ENCODE peak calls at places on chromosomes 7 and 10, in six cellular contexts. U is T-helper 17 cell; A is activated CD8-positive, alpha-beta memory T cell treated with anti-CD3 and anti-CD28 coated beads for 48 hours; G is colonic mucosa; D is NCI-H748 treated with DMSO at 0.1 percent for 48 hours; V is GM23338. R is an unnamed sample.
A peak's percentile ranks its signal among the peaks of the same experiment; 100 is the strongest.

GRCh38 chr10:71844084-71844483 is 7.0 kb downstream of the PSAP start:
- DNase-seq in U (no peak), A (no peak), G (no peak), D (no peak), V (no peak), R (no peak)

GRCh38 chr10:13758302-13758701 is 171.5 kb downstream of the PRPF18 start:
- DNase-seq in U (no peak), A (no peak), G (no peak), D (no peak), V (peak; percentile 44), R (no peak)

GRCh38 chr7:150514748-150515222 is at the start of gene GIMAP7:
- DNase-seq in U (peak; percentile 13), A (no peak), G (peak; percentile 46), D (no peak), V (no peak), R (no peak)

GRCh38 chr7:30656611-30657010 is 25.6 kb downstream of the CRHR2 start:
- DNase-seq in U (no peak), A (no peak), G (no peak), D (no peak), V (no peak), R (no peak)

GRCh38 chr7:157043745-157044144 is 33.3 kb upstream of the MNX1 start:
- DNase-seq in U (no peak), A (no peak), G (no peak), D (no peak), V (no peak), R (no peak)

GRCh38 chr10:110460111-110460809 is 37.4 kb upstream of the DUSP5 start:
- DNase-seq in U (no peak), A (no peak), G (no peak), D (no peak), V (no peak), R (peak; percentile 54)

GRCh38 chr7:157568071-157568784 is 231.4 kb downstream of the DNAJB6 start:
- DNase-seq in U (no peak), A (no peak), G (no peak), D (no peak), V (no peak), R (no peak)

GRCh38 chr10:515674-516073 is 173.8 kb downstream of the DIP2C start:
- DNase-seq in U (no peak), A (no peak), G (no peak), D (no peak), V (no peak), R (no peak)

GRCh38 chr7:133076142-133076541 is 5.7 kb downstream of the CHCHD3 start:
- DNase-seq in U (no peak), A (no peak), G (no peak), D (no peak), V (no peak), R (no peak)

GRCh38 chr10:109427421-109427820 is 495.9 kb downstream of the XPNPEP1 start:
- DNase-seq in U (no peak), A (no peak), G (no peak), D (no peak), V (no peak), R (no peak)

GRCh38 chr7:118195837-118196474 is 12.0 kb downstream of the LSM8 start:
- DNase-seq in U (no peak), A (no peak), G (peak; percentile 67), D (peak; percentile 33), V (peak; percentile 90), R (peak; percentile 77)

GRCh38 chr7:144941127-144941526 is 105.3 kb upstream of the TPK1 start:
- DNase-seq in U (no peak), A (no peak), G (no peak), D (no peak), V (peak; percentile 84), R (no peak)

GRCh38 chr7:6705959-6706665 is 635 bp downstream of the ZNF12 start:
- DNase-seq in U (peak; percentile 17), A (peak; percentile 8), G (peak; percentile 28), D (no peak), V (peak; percentile 35), R (peak; percentile 54)

GRCh38 chr10:34699904-34700303 is 115.2 kb downstream of the PARD3 start:
- DNase-seq in U (no peak), A (no peak), G (no peak), D (no peak), V (no peak), R (no peak)

GRCh38 chr10:31866118-31866670 is 62.4 kb downstream of the ARHGAP12 start:
- DNase-seq in U (no peak), A (no peak), G (peak; percentile 52), D (no peak), V (no peak), R (no peak)

GRCh38 chr10:129491123-129491734 is 24.2 kb downstream of the MGMT start:
- DNase-seq in U (no peak), A (no peak), G (no peak), D (no peak), V (peak; percentile 48), R (no peak)

GRCh38 chr7:77738382-77738781 is 42.1 kb downstream of the RSBN1L start:
- DNase-seq in U (no peak), A (no peak), G (no peak), D (no peak), V (no peak), R (no peak)

GRCh38 chr10:92915892-92916291 is 67.6 kb downstream of the EXOC6 start:
- DNase-seq in U (no peak), A (no peak), G (no peak), D (no peak), V (no peak), R (no peak)

GRCh38 chr7:9981950-9982349 is 991.7 kb upstream of the PHF14 start:
- DNase-seq in U (no peak), A (no peak), G (no peak), D (no peak), V (no peak), R (no peak)

GRCh38 chr10:34524369-34525091 is 290.6 kb downstream of the PARD3 start:
- DNase-seq in U (no peak), A (no peak), G (no peak), D (no peak), V (no peak), R (no peak)

GRCh38 chr10:88707429-88708110 is 1.5 kb downstream of the LIPK start:
- DNase-seq in U (no peak), A (no peak), G (no peak), D (no peak), V (no peak), R (no peak)

GRCh38 chr10:112314822-112315474 is 31.7 kb downstream of the TECTB start:
- DNase-seq in U (peak; percentile 44), A (peak; percentile 23), G (peak; percentile 81), D (peak; percentile 24), V (peak; percentile 85), R (peak; percentile 92)

GRCh38 chr7:151810434-151811232 is 66.3 kb downstream of the PRKAG2 start:
- DNase-seq in U (no peak), A (no peak), G (no peak), D (no peak), V (no peak), R (no peak)

R was measured in Peyer's patch.